ENCODE peak calls at places on chromosomes 2 and 18, in nine cellular contexts. R, T, E, M, K, X, Z, O and H are unnamed samples.

GRCh38 chr2:62143696-62144095 is 52.2 kb upstream of the B3GNT2 start:
- DNase-seq in R (no peak), T (no peak), E (no peak), M (no peak), K (no peak), X (no peak), Z (no peak), O (no peak), H (no peak)

GRCh38 chr2:195608768-195609454 is 48.1 kb upstream of the SLC39A10 start:
- DNase-seq in R (no peak), T (no peak), E (peak), M (no peak), K (no peak), X (no peak), Z (no peak), O (no peak), H (no peak)

GRCh38 chr2:226333388-226333787 is 466.2 kb downstream of the IRS1 start:
- DNase-seq in R (no peak), T (no peak), E (no peak), M (no peak), K (no peak), X (no peak), Z (no peak), O (no peak), H (no peak)

GRCh38 chr2:127504552-127505460 is 21.5 kb downstream of the IWS1 start:
- DNase-seq in R (no peak), T (no peak), E (peak), M (no peak), K (no peak), X (no peak), Z (no peak), O (no peak), H (no peak)

GRCh38 chr2:220148849-220149248 is 521.4 kb downstream of the SLC4A3 start:
- DNase-seq in R (no peak), T (no peak), E (no peak), M (no peak), K (no peak), X (no peak), Z (no peak), O (no peak), H (no peak)

GRCh38 chr18:45687617-45688016 is 36.4 kb upstream of the SLC14A1 start:
- DNase-seq in R (no peak), T (no peak), E (peak), M (peak), K (no peak), X (no peak), Z (no peak), O (no peak), H (no peak)

GRCh38 chr2:233824373-233824772 is 30.0 kb downstream of the HJURP start:
- DNase-seq in R (no peak), T (no peak), E (no peak), M (no peak), K (no peak), X (peak), Z (no peak), O (peak), H (no peak)

GRCh38 chr2:152550386-152550785 is 166.9 kb downstream of the PRPF40A start:
- DNase-seq in R (peak), T (no peak), E (no peak), M (no peak), K (no peak), X (no peak), Z (no peak), O (no peak), H (no peak)

GRCh38 chr2:10560626-10561025 is 112.5 kb upstream of the ODC1 start:
- DNase-seq in R (no peak), T (no peak), E (no peak), M (no peak), K (no peak), X (no peak), Z (no peak), O (no peak), H (no peak)

GRCh38 chr2:235551965-235552364 is 58.1 kb downstream of the AGAP1 start:
- DNase-seq in R (peak), T (peak), E (peak), M (peak), K (peak), X (peak), Z (peak), O (peak), H (peak)

GRCh38 chr2:221005338-221005737 is 566.8 kb downstream of the EPHA4 start:
- DNase-seq in R (no peak), T (no peak), E (no peak), M (no peak), K (no peak), X (no peak), Z (no peak), O (no peak), H (no peak)

GRCh38 chr2:47174731-47175361 is 19.7 kb upstream of the STPG4 start:
- DNase-seq in R (peak), T (peak), E (peak), M (peak), K (peak), X (peak), Z (peak), O (peak), H (peak)

GRCh38 chr18:23226930-23227728 is 91.8 kb downstream of the CABLES1 start:
- DNase-seq in R (peak), T (no peak), E (peak), M (no peak), K (no peak), X (no peak), Z (peak), O (no peak), H (no peak)

GRCh38 chr18:5584751-5585417 is 41.1 kb upstream of the EPB41L3 start:
- DNase-seq in R (peak), T (no peak), E (peak), M (no peak), K (no peak), X (no peak), Z (no peak), O (no peak), H (no peak)

GRCh38 chr2:217993817-217994459 is 8.9 kb downstream of the TNS1 start:
- DNase-seq in R (peak), T (peak), E (peak), M (peak), K (no peak), X (peak), Z (peak), O (peak), H (peak)

GRCh38 chr18:56511996-56512395 is 126.4 kb downstream of the TXNL1 start:
- DNase-seq in R (peak), T (no peak), E (no peak), M (peak), K (no peak), X (no peak), Z (no peak), O (no peak), H (no peak)

GRCh38 chr2:119707117-119708087 is 28.4 kb downstream of the TMEM177 start:
- DNase-seq in R (no peak), T (no peak), E (no peak), M (no peak), K (no peak), X (no peak), Z (no peak), O (no peak), H (no peak)

GRCh38 chr18:49612515-49613033 is 50.7 kb downstream of the LIPG start:
- DNase-seq in R (no peak), T (no peak), E (no peak), M (no peak), K (no peak), X (peak), Z (no peak), O (peak), H (no peak)

GRCh38 chr2:62320657-62321357 is 124.9 kb downstream of the B3GNT2 start:
- DNase-seq in R (no peak), T (no peak), E (no peak), M (no peak), K (no peak), X (peak), Z (no peak), O (peak), H (no peak)

GRCh38 chr18:9549405-9549804 is 65.0 kb downstream of the PPP4R1 start:
- DNase-seq in R (peak), T (no peak), E (no peak), M (no peak), K (no peak), X (no peak), Z (no peak), O (no peak), H (peak)

GRCh38 chr2:167134381-167135072 is 246.2 kb downstream of the XIRP2 start:
- DNase-seq in R (peak), T (no peak), E (peak), M (no peak), K (no peak), X (no peak), Z (no peak), O (no peak), H (no peak)

GRCh38 chr2:190864375-190864774 is 16.2 kb upstream of the GLS start:
- DNase-seq in R (no peak), T (no peak), E (peak), M (no peak), K (no peak), X (no peak), Z (no peak), O (no peak), H (no peak)

GRCh38 chr2:96934831-96935545 is 51.4 kb downstream of the FAM178B start:
- DNase-seq in R (no peak), T (no peak), E (no peak), M (no peak), K (no peak), X (no peak), Z (no peak), O (no peak), H (no peak)

GRCh38 chr2:85722519-85722918 is 28.4 kb downstream of the GNLY start:
- DNase-seq in R (no peak), T (no peak), E (no peak), M (no peak), K (no peak), X (no peak), Z (no peak), O (no peak), H (no peak)

GRCh38 chr2:213119061-213119809 is 32.2 kb downstream of the IKZF2 start:
- DNase-seq in R (peak), T (no peak), E (peak), M (no peak), K (no peak), X (no peak), Z (no peak), O (no peak), H (peak)

GRCh38 chr2:219218279-219219112 is at the start of gene ABCB6:
- DNase-seq in R (peak), T (peak), E (peak), M (peak), K (peak), X (peak), Z (peak), O (peak), H (no peak)

GRCh38 chr2:209663149-209663548 is 108.5 kb upstream of the UNC80 start:
- DNase-seq in R (peak), T (peak), E (peak), M (no peak), K (no peak), X (peak), Z (peak), O (no peak), H (no peak)

GRCh38 chr2:33535409-33535808 is 59.0 kb downstream of the RASGRP3 start:
- DNase-seq in R (no peak), T (no peak), E (no peak), M (no peak), K (no peak), X (no peak), Z (no peak), O (no peak), H (no peak)

GRCh38 chr2:105072039-105072438 is 34.2 kb downstream of the MRPS9 start:
- DNase-seq in R (no peak), T (no peak), E (no peak), M (peak), K (no peak), X (no peak), Z (no peak), O (no peak), H (no peak)

DNA sequence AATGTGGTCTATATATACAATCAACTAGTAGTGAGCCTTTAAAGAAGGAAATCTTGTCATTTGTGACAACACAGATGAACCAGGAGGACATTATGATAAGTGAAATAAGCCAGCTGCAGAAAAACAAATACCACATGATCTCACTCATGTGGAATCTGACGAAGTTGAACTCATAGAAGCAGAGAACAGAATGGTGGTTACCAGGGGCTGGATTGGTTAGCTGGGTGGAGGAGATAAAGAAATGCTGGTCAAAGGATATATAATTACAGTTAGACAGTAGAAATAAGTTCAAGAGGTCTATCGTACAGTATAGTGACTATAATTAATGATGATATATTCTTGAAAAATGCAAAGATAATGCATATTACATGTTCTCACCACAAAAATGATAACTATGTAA is 267.9 kb downstream of the FBXO15 start:
- DNase-seq in R (no peak), T (no peak), E (no peak), M (no peak), K (no peak), X (no peak), Z (no peak), O (no peak), H (no peak)
- H3K4me3 ChIP-seq in R (no peak), T (no peak), E (no peak), M (no peak), K (no peak), X (no peak), Z (no peak), O (no peak), H (no peak)

DNA sequence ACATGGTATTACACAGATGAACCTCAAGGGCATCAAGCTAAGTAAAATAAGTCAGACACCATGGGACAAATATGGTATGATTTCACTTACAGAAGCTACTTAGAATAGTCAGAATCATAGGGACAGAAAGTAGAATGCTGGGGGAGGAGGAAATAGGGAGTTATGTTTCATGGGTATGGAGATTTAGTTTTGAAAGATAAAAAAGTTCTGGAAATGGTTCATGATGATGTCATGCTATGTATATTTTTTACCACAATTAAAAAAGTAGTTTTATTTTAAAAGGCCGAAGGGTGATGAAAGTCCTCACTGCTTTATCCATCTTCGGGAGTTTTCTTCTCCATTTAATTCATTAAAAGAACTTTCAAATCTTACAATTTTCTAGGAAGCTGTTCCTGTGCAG is 181.9 kb downstream of the CALCRL start:
- DNase-seq in R (no peak), T (no peak), E (no peak), M (no peak), K (no peak), X (no peak), Z (no peak), O (no peak), H (no peak)
- TF ChIP-seq EZH2phosphoT487 in R (no peak), T (no peak), E (no peak), M (no peak), K (no peak), X (no peak), Z (no peak), O (no peak), H (no peak)

DNA sequence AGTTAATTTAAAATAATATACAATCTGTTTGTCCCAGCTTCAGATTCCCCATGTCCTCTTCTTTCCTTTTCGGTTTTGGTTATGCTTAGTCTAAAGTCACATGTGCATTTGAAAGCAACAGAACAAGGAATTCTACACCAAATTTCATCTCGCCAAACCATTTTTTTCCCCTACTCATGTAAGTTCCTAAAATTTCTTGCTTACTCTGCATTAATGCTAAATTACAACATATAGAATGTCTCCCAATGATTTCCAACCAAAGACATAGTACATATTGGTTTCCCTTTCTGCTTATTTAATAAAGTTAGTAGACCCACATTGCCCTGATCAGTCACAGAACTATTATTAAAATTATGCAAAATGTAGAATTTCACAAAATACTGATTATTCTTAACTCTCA is 212.3 kb downstream of the ARHGAP15 start:
- DNase-seq in R (no peak), T (no peak), E (no peak), M (no peak), K (no peak), X (no peak), Z (no peak), O (no peak), H (no peak)
- H3K4me3 ChIP-seq in R (no peak), T (no peak), E (no peak), M (no peak), K (no peak), X (no peak), Z (no peak), O (no peak), H (no peak)

GRCh38 chr2:140455312-140455711 is 1675.1 kb upstream of the NXPH2 start:
- DNase-seq in R (no peak), T (no peak), E (no peak), M (no peak), K (no peak), X (no peak), Z (no peak), O (no peak), H (no peak)

GRCh38 chr2:140451324-140451723 is 1671.1 kb upstream of the NXPH2 start:
- DNase-seq in R (no peak), T (no peak), E (no peak), M (no peak), K (no peak), X (no peak), Z (no peak), O (no peak), H (no peak)

GRCh38 chr2:140457483-140457882 is 1673.3 kb downstream of the LRP1B start:
- DNase-seq in R (no peak), T (no peak), E (no peak), M (no peak), K (no peak), X (no peak), Z (no peak), O (no peak), H (no peak)

DNA sequence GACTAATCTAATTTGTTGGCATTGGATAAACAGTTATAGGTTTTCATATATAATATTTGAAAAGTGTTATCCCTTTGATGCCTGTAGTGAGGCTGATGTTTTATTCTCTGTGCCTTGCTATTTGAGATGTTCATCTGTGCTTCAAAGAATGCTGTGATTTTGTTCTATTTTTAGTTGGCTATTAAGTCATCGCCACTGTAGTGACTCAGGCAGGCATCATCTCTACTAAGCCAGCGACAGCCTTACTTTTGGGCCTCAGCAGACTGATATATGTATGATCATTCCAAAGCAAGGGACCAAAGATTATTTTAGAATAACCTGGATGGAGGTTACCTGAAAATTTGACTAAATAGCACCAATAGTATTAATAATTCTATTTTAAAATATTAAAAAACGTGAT is 1674.5 kb upstream of the NXPH2 start:
- DNase-seq in R (peak), T (no peak), E (peak), M (no peak), K (peak), X (no peak), Z (no peak), O (no peak), H (no peak)
- TF ChIP-seq EZH2phosphoT487 in R (no peak), T (no peak), E (no peak), M (no peak), K (no peak), X (no peak), Z (no peak), O (no peak), H (no peak)